ENCODE peak calls at places on chromosomes 11 and 22, in six cellular contexts. W is left lung, E is heart left ventricle, K is pancreas, J is thoracic aorta, P is IMR-90. Q is an unnamed sample.

GRCh38 chr11:47916361-47916841 is 64.0 kb upstream of the PTPRJ start:
- DNase-seq in J (no peak), W (no peak), E (peak; percentile 58), K (peak; percentile 61), P (no peak), Q (peak; percentile 28)

GRCh38 chr11:34978236-34979191 is 62.1 kb downstream of the PDHX start:
- DNase-seq in W (no peak), J (no peak), E (no peak), P (no peak), K (no peak), Q (no peak)

GRCh38 chr11:2752204-2752772 is 52.5 kb upstream of the KCNQ1OT1 start:
- DNase-seq in W (no peak), J (no peak), K (no peak), P (peak; percentile 32), E (peak; percentile 9), Q (no peak)

GRCh38 chr11:17563248-17563647 is 16.2 kb downstream of the OTOG start:
- DNase-seq in W (no peak), P (no peak), J (no peak), K (no peak), E (no peak), Q (no peak)

GRCh38 chr22:47174671-47175111 is 412.2 kb downstream of the TBC1D22A start:
- DNase-seq in W (peak; percentile 52), E (peak; percentile 48), J (no peak), P (no peak), K (peak; percentile 50), Q (peak; percentile 47)

GRCh38 chr11:114399903-114400221 is 449 bp downstream of the C11orf71 start:
- DNase-seq in W (peak; percentile 91), E (no peak), P (no peak), K (peak; percentile 79), J (peak; percentile 11), Q (peak; percentile 61)

GRCh38 chr11:62501432-62501891 is 45.1 kb downstream of the AHNAK start:
- DNase-seq in K (peak; percentile 60), P (peak; percentile 26), E (peak; percentile 81), W (no peak), J (no peak), Q (peak; percentile 41)

GRCh38 chr11:111512296-111513239 is at the start of gene BTG4:
- DNase-seq in K (peak; percentile 66), P (no peak), J (no peak), E (peak; percentile 24), W (peak; percentile 75), Q (no peak)

GRCh38 chr11:98955551-98955950 is 65.2 kb upstream of the CNTN5 start:
- DNase-seq in P (no peak), W (no peak), K (no peak), J (no peak), E (no peak), Q (no peak)

GRCh38 chr22:42072606-42073330 is 1.3 kb upstream of the PHETA2 start:
- DNase-seq in J (no peak), P (no peak), W (no peak), E (peak; percentile 52), K (no peak), Q (no peak)

GRCh38 chr11:134755535-134755934 is 343.5 kb upstream of the B3GAT1 start:
- DNase-seq in E (no peak), W (no peak), K (no peak), J (no peak), P (no peak), Q (no peak)

GRCh38 chr11:93489841-93490240 is 53.4 kb downstream of the SMCO4 start:
- DNase-seq in J (no peak), P (no peak), K (no peak), E (no peak), W (no peak), Q (no peak)

GRCh38 chr22:27130949-27131745 is 473.8 kb downstream of the MIAT start:
- DNase-seq in K (no peak), P (no peak), E (no peak), J (no peak), W (no peak), Q (no peak)

GRCh38 chr22:44848791-44849410 is 96.5 kb downstream of the ARHGAP8 start:
- DNase-seq in E (no peak), J (no peak), K (no peak), P (no peak), W (peak; percentile 65), Q (no peak)

GRCh38 chr11:67632982-67633755 is 3.4 kb upstream of the NUDT8 start:
- DNase-seq in P (no peak), E (peak; percentile 27), W (peak; percentile 71), J (no peak), K (no peak), Q (no peak)

GRCh38 chr11:83166193-83166866 is 9.4 kb downstream of the PCF11 start:
- DNase-seq in W (no peak), K (no peak), J (no peak), E (no peak), P (no peak), Q (no peak)

GRCh38 chr11:124930799-124931198 is 5.0 kb downstream of the HEPACAM start:
- DNase-seq in P (no peak), K (no peak), W (no peak), E (no peak), J (no peak), Q (no peak)

GRCh38 chr11:2314525-2315394 is 12.9 kb downstream of the TSPAN32 start:
- DNase-seq in P (peak; percentile 60), E (peak; percentile 97), J (peak; percentile 82), W (peak; percentile 77), K (peak; percentile 79), Q (peak; percentile 71)

GRCh38 chr11:78085972-78086371 is 6.3 kb upstream of the NDUFC2 start:
- DNase-seq in P (no peak), E (no peak), W (no peak), K (no peak), J (no peak), Q (no peak)

GRCh38 chr22:41442240-41442792 is 4.3 kb downstream of the TOB2 start:
- DNase-seq in K (no peak), W (no peak), P (no peak), J (no peak), E (no peak), Q (no peak)

GRCh38 chr22:28053871-28054621 is 135.0 kb upstream of the PITPNB start:
- DNase-seq in K (no peak), E (no peak), J (no peak), W (no peak), P (peak; percentile 62), Q (no peak)

GRCh38 chr11:36233226-36233625 is 56.0 kb downstream of the COMMD9 start:
- DNase-seq in J (no peak), W (no peak), P (peak; percentile 16), E (no peak), K (no peak), Q (no peak)

GRCh38 chr11:70353900-70354568 is 44.3 kb upstream of the CTTN start:
- DNase-seq in E (no peak), P (no peak), W (no peak), K (no peak), J (no peak), Q (no peak)

GRCh38 chr11:126599498-126599897 is 244.0 kb downstream of the ST3GAL4 start:
- DNase-seq in E (no peak), J (no peak), W (no peak), K (no peak), P (no peak), Q (no peak)

GRCh38 chr11:128421577-128421976 is 165.8 kb downstream of the ETS1 start:
- DNase-seq in P (peak; percentile 92), E (no peak), W (no peak), J (no peak), K (no peak), Q (no peak)

GRCh38 chr22:20391222-20391621 is 2.7 kb upstream of the ZNF74 start:
- DNase-seq in E (no peak), J (no peak), P (no peak), W (no peak), K (no peak), Q (no peak)

GRCh38 chr22:20392983-20393704 is 807 bp upstream of the ZNF74 start:
- DNase-seq in W (peak; percentile 76), E (peak; percentile 31), P (no peak), K (no peak), J (no peak), Q (no peak)

GRCh38 chr22:20395897-20396287 is 1.9 kb downstream of the ZNF74 start:
- DNase-seq in P (no peak), J (no peak), K (no peak), W (no peak), E (no peak), Q (no peak)

GRCh38 chr22:20395181-20395896 is 1.4 kb downstream of the ZNF74 start:
- DNase-seq in J (no peak), P (no peak), E (no peak), K (no peak), W (no peak), Q (no peak)

GRCh38 chr22:20393705-20394476 is at the start of gene ZNF74:
- DNase-seq in K (peak; percentile 93), W (peak; percentile 95), E (peak; percentile 96), P (peak; percentile 88), J (peak; percentile 27), Q (peak; percentile 92)
- TF ChIP-seq CTCF in K (no peak), W (no peak), E (no peak), P (no peak), J (no peak), Q (no peak)

GRCh38 chr11:76805206-76805913 is 22.2 kb downstream of the TSKU start:
- DNase-seq in K (no peak), P (peak; percentile 60), J (no peak), W (no peak), E (no peak), Q (no peak)
- H3K4me1 ChIP-seq in K (peaks cover 25% of the 10 kb centered on the region), P (peaks cover 40% of the 10 kb centered on the region), J (peaks cover 20% of the 10 kb centered on the region), W (peaks cover 5% of the 10 kb centered on the region), E (no peaks in the 10 kb centered on the region), Q (no peaks in the 10 kb centered on the region)

GRCh38 chr11:96132437-96132836 is 208.5 kb upstream of the MTMR2 start:
- DNase-seq in P (peak; percentile 46), K (no peak), J (no peak), W (no peak), E (no peak), Q (no peak)
- TF ChIP-seq CTCF in P (no peak), K (no peak), J (no peak), W (no peak), E (no peak), Q (no peak)

GRCh38 chr22:31896472-31896871 is 47.9 kb upstream of the YWHAH start:
- DNase-seq in W (no peak), E (no peak), K (no peak), J (no peak), P (no peak), Q (no peak)

GRCh38 chr22:31895317-31896133 is 48.8 kb upstream of the YWHAH start:
- DNase-seq in W (no peak), E (no peak), J (no peak), K (no peak), P (peak; percentile 15), Q (no peak)

GRCh38 chr22:31893460-31893859 is 50.9 kb upstream of the YWHAH start:
- DNase-seq in P (no peak), J (no peak), W (no peak), E (no peak), K (no peak), Q (no peak)

GRCh38 chr22:31892080-31892433 is 52.3 kb upstream of the YWHAH start:
- DNase-seq in W (no peak), E (no peak), P (no peak), J (no peak), K (no peak), Q (no peak)

GRCh38 chr22:31891366-31892079 is 52.8 kb upstream of the YWHAH start:
- DNase-seq in P (peak; percentile 18), J (no peak), W (no peak), K (no peak), E (no peak), Q (no peak)
- H3K4me1 ChIP-seq in P (peaks cover 6% of the 10 kb centered on the region), J (no peaks in the 10 kb centered on the region), W (no peaks in the 10 kb centered on the region), K (no peaks in the 10 kb centered on the region), E (no peaks in the 10 kb centered on the region), Q (no peaks in the 10 kb centered on the region)

GRCh38 chr11:32448232-32448631 is 12.9 kb upstream of the WT1 start:
- DNase-seq in K (no peak), E (no peak), J (no peak), P (no peak), W (no peak), Q (no peak)
- TF ChIP-seq CTCF in K (no peak), E (no peak), J (no peak), P (no peak), W (no peak), Q (no peak)

Q was measured in mucosa of descending colon.